ENCODE peak calls at places on chromosomes 4 and X, in ten cellular contexts. Z, A, C, Y, D, O, K, M, N and B are unnamed samples.

GRCh38 chrX:34809096-34809495 is 133.5 kb upstream of the FAM47B start:
- DNase-seq in Z (no peak), A (no peak), C (no peak), Y (no peak), D (no peak), O (no peak), K (no peak), M (no peak), N (no peak), B (no peak)

GRCh38 chr4:142365386-142365785 is 480.7 kb downstream of the INPP4B start:
- DNase-seq in Z (no peak), A (no peak), C (no peak), Y (no peak), D (no peak), O (no peak), K (peak; percentile 74), M (no peak), N (no peak), B (no peak)

GRCh38 chr4:83535520-83535944 is 376 bp upstream of the GPAT3 start:
- DNase-seq in Z (peak; percentile 18), A (peak; percentile 36), C (peak; percentile 20), Y (no peak), D (no peak), O (peak; percentile 54), K (peak; percentile 71), M (peak; percentile 42), N (no peak), B (peak; percentile 53)

GRCh38 chr4:1093391-1094335 is 19.7 kb downstream of the RNF212 start:
- DNase-seq in Z (no peak), A (no peak), C (no peak), Y (no peak), D (no peak), O (no peak), K (no peak), M (no peak), N (peak; percentile 9), B (no peak)

GRCh38 chr4:13700196-13701140 is 72.9 kb upstream of the BOD1L1 start:
- DNase-seq in Z (no peak), A (no peak), C (no peak), Y (no peak), D (no peak), O (no peak), K (peak; percentile 87), M (no peak), N (no peak), B (no peak)

GRCh38 chr4:4856071-4857000 is 3.1 kb upstream of the MSX1 start:
- DNase-seq in Z (no peak), A (no peak), C (no peak), Y (no peak), D (no peak), O (peak; percentile 75), K (no peak), M (no peak), N (no peak), B (no peak)

GRCh38 chr4:183118585-183118984 is 19.5 kb downstream of the WWC2 start:
- DNase-seq in Z (no peak), A (peak; percentile 62), C (no peak), Y (no peak), D (no peak), O (peak; percentile 70), K (peak; percentile 98), M (no peak), N (no peak), B (peak; percentile 84)

GRCh38 chr4:6153874-6154273 is 46.5 kb downstream of the JAKMIP1 start:
- DNase-seq in Z (no peak), A (peak; percentile 22), C (no peak), Y (no peak), D (no peak), O (peak; percentile 10), K (no peak), M (no peak), N (no peak), B (no peak)

GRCh38 chr4:926538-926937 is 5.6 kb downstream of the GAK start:
- DNase-seq in Z (no peak), A (peak; percentile 62), C (no peak), Y (peak; percentile 37), D (no peak), O (peak; percentile 72), K (no peak), M (peak; percentile 55), N (no peak), B (no peak)

DNA sequence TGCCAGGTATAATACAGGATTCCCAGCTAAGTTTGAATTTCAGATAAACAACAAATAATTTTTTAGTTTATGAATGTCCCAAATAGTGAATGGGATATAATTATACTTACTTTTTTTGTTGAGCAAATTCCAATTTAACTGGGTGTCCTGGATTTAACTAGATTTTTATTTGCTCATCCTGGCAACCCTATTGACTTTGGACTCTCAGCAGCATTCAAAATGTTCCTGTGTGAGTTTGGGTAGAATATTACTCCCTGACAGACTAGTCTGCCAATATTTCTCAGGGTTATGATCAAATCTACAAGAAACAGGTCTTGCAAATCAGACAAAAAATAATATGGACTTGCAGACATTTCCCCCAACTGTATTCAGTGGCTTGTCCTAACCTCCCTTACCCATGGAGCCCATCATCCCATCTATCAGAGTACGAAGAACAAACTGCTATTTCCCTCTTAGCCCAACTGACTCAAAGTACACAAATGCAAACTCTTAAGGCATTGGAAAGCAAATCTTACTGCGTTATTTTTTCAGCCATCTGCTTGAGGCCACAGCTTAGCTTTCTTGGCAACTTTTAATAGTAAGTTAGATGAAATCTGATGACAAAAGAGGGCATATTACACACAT is 20.7 kb downstream of the SETD7 start:
- DNase-seq in Z (no peak), A (no peak), C (no peak), Y (no peak), D (no peak), O (no peak), K (no peak), M (no peak), N (no peak), B (no peak)
- H3K27ac ChIP-seq in Z (no peak overlapping the region), A (no peak overlapping the region), C (no peak overlapping the region), Y (peak overlapping the region; percentile 9), D (no peak overlapping the region), O (no peak overlapping the region), K (no peak overlapping the region), M (peak overlapping the region; percentile 43), N (no peak overlapping the region), B (no peak overlapping the region)

GRCh38 chr4:70913947-70914445 is 11.8 kb downstream of the MOB1B start:
- DNase-seq in Z (no peak), A (no peak), C (no peak), Y (no peak), D (no peak), O (no peak), K (no peak), M (no peak), N (no peak), B (no peak)
- TF ChIP-seq CTCF in Z (no peak), A (no peak), C (no peak), Y (no peak), D (no peak), O (no peak), K (no peak), M (no peak), N (no peak), B (no peak)

DNA sequence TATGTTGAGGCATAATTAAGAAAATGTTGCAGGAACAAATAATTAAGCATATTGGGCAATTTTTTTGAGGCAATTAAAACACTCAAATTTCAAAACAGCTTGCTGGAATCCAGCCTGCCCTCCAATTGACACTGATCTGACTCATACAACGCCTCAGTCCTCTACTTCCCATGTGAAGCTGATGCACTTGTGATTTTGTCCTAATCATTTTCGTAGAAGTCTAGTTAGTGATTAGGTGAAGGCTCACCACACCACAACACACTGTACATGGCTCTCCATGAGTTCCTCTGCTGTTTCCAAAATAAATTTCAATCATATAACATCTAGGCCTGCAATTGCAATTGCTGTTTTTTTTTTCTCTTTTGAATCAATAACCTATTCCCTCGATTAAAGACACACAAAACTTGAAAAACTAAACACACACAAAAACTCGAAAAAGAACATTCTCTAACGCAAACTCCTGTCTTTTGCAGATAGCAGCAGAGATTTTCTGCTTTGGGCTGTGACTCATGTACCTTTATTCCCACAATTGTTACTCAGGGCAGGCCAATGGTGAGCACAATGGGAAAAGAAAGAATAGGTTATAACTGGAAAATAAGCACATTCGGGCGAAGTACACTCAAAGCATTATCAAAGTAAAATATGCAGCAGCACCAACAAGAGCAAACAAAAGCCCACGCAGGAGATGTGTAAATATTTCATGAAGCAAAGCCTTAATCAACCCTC is 1.7 kb downstream of the GPRIN3 start:
- DNase-seq in Z (no peak), A (no peak), C (no peak), Y (no peak), D (no peak), O (no peak), K (peak; percentile 46), M (no peak), N (no peak), B (no peak)
- H3K27ac ChIP-seq in Z (peak overlapping the region; percentile 88), A (no peak overlapping the region), C (peak overlapping the region; percentile 12), Y (no peak overlapping the region), D (peak overlapping the region; percentile 82), O (no peak overlapping the region), K (no peak overlapping the region), M (peak overlapping the region; percentile 78), N (no peak overlapping the region), B (no peak overlapping the region)

GRCh38 chr4:24794916-24795665 is at the start of gene SOD3:
- DNase-seq in Z (no peak), A (peak; percentile 83), C (no peak), Y (peak; percentile 84), D (peak; percentile 18), O (peak; percentile 82), K (peak; percentile 88), M (no peak), N (peak; percentile 80), B (no peak)

GRCh38 chr4:24794111-24794860 is 1.1 kb upstream of the SOD3 start:
- DNase-seq in Z (no peak), A (peak; percentile 35), C (no peak), Y (peak; percentile 12), D (no peak), O (no peak), K (peak; percentile 81), M (no peak), N (peak; percentile 48), B (no peak)

GRCh38 chr4:24792552-24792951 is 2.8 kb upstream of the SOD3 start:
- DNase-seq in Z (no peak), A (no peak), C (no peak), Y (no peak), D (no peak), O (no peak), K (no peak), M (no peak), N (no peak), B (no peak)

GRCh38 chr4:24791043-24791442 is 4.3 kb upstream of the SOD3 start:
- DNase-seq in Z (no peak), A (no peak), C (no peak), Y (no peak), D (no peak), O (no peak), K (no peak), M (no peak), N (no peak), B (no peak)

DNA sequence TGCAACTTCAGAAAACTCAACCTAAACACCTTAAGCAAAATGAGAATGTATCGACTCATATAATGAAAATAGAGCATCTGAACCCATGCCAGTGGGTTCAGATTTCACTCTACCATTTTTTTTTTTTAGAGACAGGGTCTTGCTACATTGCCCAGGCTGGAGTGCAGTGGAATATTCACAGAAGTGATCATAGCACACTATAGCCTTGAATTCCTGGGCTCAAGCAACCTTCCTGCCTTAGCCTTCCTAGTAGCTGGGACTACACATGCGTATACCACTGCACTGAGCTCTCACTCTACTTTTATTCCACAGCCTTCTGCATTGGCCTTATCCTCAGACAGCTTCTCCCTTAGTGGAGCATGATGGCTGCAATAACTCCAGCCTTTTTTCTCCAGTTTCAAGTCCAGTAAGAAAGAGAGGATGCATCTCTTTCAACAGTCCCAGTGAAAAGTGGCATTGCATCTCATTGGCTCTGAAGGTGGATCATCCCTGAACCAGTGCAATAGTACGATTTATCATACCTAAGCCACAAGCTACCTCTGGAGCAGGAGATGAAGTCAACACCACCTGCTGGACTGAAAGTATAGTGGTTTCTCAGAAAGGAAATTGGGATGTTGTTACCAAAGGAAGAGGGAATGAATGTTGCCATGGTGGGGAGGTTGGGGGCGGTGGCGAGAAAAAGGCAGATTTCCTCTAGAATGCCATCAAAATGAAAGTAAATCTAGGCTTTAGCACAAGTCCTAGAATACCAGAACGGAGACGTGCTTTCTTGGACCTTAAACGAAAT is 2.0 kb upstream of the SOD3 start:
- DNase-seq in Z (no peak), A (peak; percentile 11), C (no peak), Y (no peak), D (no peak), O (peak; percentile 10), K (no peak), M (peak; percentile 8), N (no peak), B (peak; percentile 39)
- TF ChIP-seq CTCF in Z (no peak), A (peak; percentile 33), C (no peak), Y (no peak), D (no peak), O (peak; percentile 47), K (no peak), M (peak; percentile 16), N (no peak), B (peak; percentile 11)